ENCODE peak calls at places on chromosomes 5 and 9, in five cellular contexts. S is Peyer's patch, M is brain microvascular endothelial cell, G is BE2C, W is HFF-Myc. H is an unnamed sample.

GRCh38 chr9:137278061-137278912 is 761 bp downstream of the TOR4A start:
- DNase-seq in S (peak; percentile 67), M (no peak), G (no peak), W (no peak), H (no peak)

GRCh38 chr9:127954831-127955293 is 17.2 kb upstream of the DPM2 start:
- DNase-seq in S (no peak), M (no peak), G (no peak), W (no peak), H (no peak)

GRCh38 chr5:133945561-133945960 is 22.9 kb downstream of the C5orf15 start:
- DNase-seq in S (no peak), M (no peak), G (no peak), W (no peak), H (no peak)

GRCh38 chr5:126778675-126779403 is 1.9 kb downstream of the LMNB1 start:
- DNase-seq in S (no peak), M (no peak), G (no peak), W (no peak), H (no peak)

GRCh38 chr5:110362252-110362651 is 364.2 kb downstream of the TMEM232 start:
- DNase-seq in S (no peak), M (no peak), G (no peak), W (no peak), H (no peak)

GRCh38 chr9:108776920-108777650 is 78.7 kb downstream of the ACTL7B start:
- DNase-seq in S (no peak), M (peak; percentile 87), G (no peak), W (no peak), H (no peak)

GRCh38 chr5:14322437-14323187 is 179.5 kb downstream of the TRIO start:
- DNase-seq in S (no peak), M (no peak), G (no peak), W (no peak), H (no peak)

GRCh38 chr5:171600736-171601265 is 181.4 kb downstream of the FGF18 start:
- DNase-seq in S (no peak), M (no peak), G (no peak), W (no peak), H (no peak)

GRCh38 chr5:53819482-53819881 is 259.0 kb downstream of the NDUFS4 start:
- DNase-seq in S (no peak), M (no peak), G (peak; percentile 24), W (no peak), H (no peak)

GRCh38 chr9:122835313-122835731 is 6.9 kb upstream of the PDCL start:
- DNase-seq in S (no peak), M (no peak), G (no peak), W (no peak), H (no peak)

GRCh38 chr5:20610650-20611049 is 622.6 kb upstream of the CDH18 start:
- DNase-seq in S (no peak), M (no peak), G (no peak), W (no peak), H (no peak)

GRCh38 chr5:89437450-89438435 is 554.8 kb upstream of the MEF2C start:
- DNase-seq in S (no peak), M (peak; percentile 78), G (no peak), W (peak; percentile 3), H (no peak)

GRCh38 chr9:88312517-88313103 is 75.6 kb upstream of the SPIN1 start:
- DNase-seq in S (no peak), M (no peak), G (no peak), W (no peak), H (no peak)

GRCh38 chr5:177467436-177467835 is 6.0 kb downstream of the DBN1 start:
- DNase-seq in S (no peak), M (no peak), G (no peak), W (no peak), H (no peak)

GRCh38 chr5:119694284-119694683 is 64.9 kb downstream of the FAM170A start:
- DNase-seq in S (no peak), M (no peak), G (no peak), W (no peak), H (no peak)

GRCh38 chr9:37732952-37733351 is 20.7 kb upstream of the TRMT10B start:
- DNase-seq in S (no peak), M (no peak), G (no peak), W (no peak), H (no peak)

GRCh38 chr5:142584843-142585242 is 101.0 kb downstream of the FGF1 start:
- DNase-seq in S (no peak), M (no peak), G (no peak), W (no peak), H (peak; percentile 42)

GRCh38 chr5:109709225-109709624 is 19.5 kb downstream of the MAN2A1 start:
- DNase-seq in S (no peak), M (no peak), G (no peak), W (no peak), H (no peak)

GRCh38 chr5:149807614-149808013 is 77.5 kb downstream of the PPARGC1B start:
- DNase-seq in S (no peak), M (no peak), G (no peak), W (no peak), H (no peak)

GRCh38 chr5:174720612-174721521 is 3.5 kb upstream of the MSX2 start:
- DNase-seq in S (peak; percentile 58), M (no peak), G (peak; percentile 78), W (no peak), H (no peak)

GRCh38 chr9:120925535-120926396 is 830 bp downstream of the TRAF1 start:
- DNase-seq in S (no peak), M (peak; percentile 92), G (no peak), W (peak; percentile 44), H (peak; percentile 67)

GRCh38 chr9:120923620-120924328 is 2.8 kb downstream of the TRAF1 start:
- DNase-seq in S (no peak), M (no peak), G (no peak), W (no peak), H (no peak)

GRCh38 chr9:120926397-120926928 is at the start of gene TRAF1:
- DNase-seq in S (no peak), M (no peak), G (no peak), W (no peak), H (no peak)

GRCh38 chr9:120922404-120923173 is 4.0 kb downstream of the TRAF1 start:
- DNase-seq in S (no peak), M (no peak), G (no peak), W (no peak), H (no peak)

GRCh38 chr9:120924698-120925534 is 1.7 kb downstream of the TRAF1 start:
- DNase-seq in S (no peak), M (no peak), G (no peak), W (no peak), H (no peak)
- H3K4me3 ChIP-seq in S (peak overlapping the region; percentile 21), M (no peak overlapping the region), G (no peak overlapping the region), W (no peak overlapping the region), H (no peak overlapping the region)

GRCh38 chr9:133133680-133134418 is 12.8 kb upstream of the RALGDS start:
- DNase-seq in S (peak; percentile 92), M (peak; percentile 97), G (peak; percentile 92), W (peak; percentile 92), H (peak; percentile 61)
- TF ChIP-seq CTCF in S (peak; percentile 5), M (no peak), G (peak; percentile 11), W (no peak), H (peak; percentile 0)

GRCh38 chr5:96431376-96432244 is 1.4 kb downstream of the PCSK1 start:
- DNase-seq in S (no peak), M (peak; percentile 77), G (peak; percentile 40), W (peak; percentile 7), H (no peak)
- H3K4me3 ChIP-seq in S (peak overlapping the region; percentile 18), M (peak overlapping the region; percentile 24), G (peak overlapping the region; percentile 67), W (no peak overlapping the region), H (no peak overlapping the region)

DNA sequence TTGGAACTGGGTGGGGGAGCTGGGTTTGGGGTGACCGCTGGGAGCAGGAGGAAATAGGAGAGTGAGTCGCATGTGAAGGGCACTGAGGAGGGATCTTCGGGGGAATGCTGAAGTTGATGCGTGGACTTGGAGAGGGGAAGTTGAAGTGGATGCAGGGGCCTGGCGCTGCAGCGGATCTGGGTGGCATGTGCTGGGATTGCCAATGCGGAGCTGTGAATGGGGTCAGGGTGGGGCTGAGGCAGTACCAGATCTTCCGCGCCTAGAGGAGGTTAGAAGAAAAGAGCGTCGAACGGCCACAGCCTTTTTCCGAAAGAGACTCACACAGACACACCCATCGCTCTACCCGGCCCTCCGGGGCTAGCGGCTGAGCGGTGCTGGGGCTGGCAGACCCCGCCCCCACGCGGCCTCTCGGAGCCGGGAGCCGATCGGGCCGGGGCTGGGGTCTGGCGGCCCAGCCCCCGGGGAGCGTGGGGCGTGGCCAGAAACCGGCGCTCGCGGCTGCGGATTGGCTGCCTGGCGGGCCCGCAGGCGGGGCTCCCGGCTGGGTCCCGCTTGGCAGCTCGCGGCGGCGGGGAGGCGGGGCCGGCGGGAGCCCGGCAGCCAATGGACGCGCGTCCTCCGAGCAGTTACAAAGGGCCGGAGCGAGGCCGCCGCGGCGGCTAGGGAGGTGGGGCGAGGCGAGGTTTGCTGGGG is at the start of gene TGFBR1:
- DNase-seq in S (peak; percentile 96), M (peak; percentile 82), G (peak; percentile 97), W (peak; percentile 47), H (no peak)
- TF ChIP-seq CTCF in S (peak; percentile 17), M (peak; percentile 7), G (no peak), W (no peak), H (no peak)

H was measured in AG04449.